ENCODE peak calls at places on chromosomes 16 and 17, in ten cellular contexts. X is fibroblast of mammary gland; R is nephron progenitor cell; V is tibial artery; E is AG09319; N is hepatocyte; U is cardiac fibroblast; H is CD8-positive, alpha-beta T cell; T is neural progenitor cell; A is thoracic aorta. F is an unnamed sample.

GRCh38 chr17:17701658-17702057 is 20.4 kb downstream of the RAI1 start:
- DNase-seq in X (no peak), R (no peak), V (no peak), E (no peak), N (no peak), U (no peak), H (no peak), T (no peak), A (no peak), F (no peak)

GRCh38 chr16:56320081-56320480 is 105.3 kb downstream of the AMFR start:
- DNase-seq in X (no peak), R (no peak), V (no peak), E (no peak), N (no peak), U (no peak), H (no peak), T (no peak), A (no peak), F (no peak)

GRCh38 chr16:15667091-15667742 is 17.2 kb downstream of the NDE1 start:
- DNase-seq in X (no peak), R (no peak), V (no peak), E (no peak), N (no peak), U (no peak), H (no peak), T (no peak), A (no peak), F (no peak)

GRCh38 chr17:78979780-78980623 is at the start of gene LGALS3BP:
- DNase-seq in X (peak; percentile 83), R (no peak), V (no peak), E (peak; percentile 29), N (peak; percentile 86), U (peak; percentile 87), H (no peak), T (peak; percentile 66), A (no peak), F (no peak)

GRCh38 chr17:27570578-27570914 is 60.4 kb upstream of the LGALS9 start:
- DNase-seq in X (no peak), R (no peak), V (no peak), E (no peak), N (no peak), U (no peak), H (no peak), T (no peak), A (no peak), F (no peak)

GRCh38 chr17:79664925-79665738 is 54.3 kb upstream of the RBFOX3 start:
- DNase-seq in X (peak; percentile 28), R (peak; percentile 39), V (peak; percentile 65), E (no peak), N (peak; percentile 61), U (peak; percentile 1), H (no peak), T (peak; percentile 58), A (no peak), F (peak; percentile 56)

GRCh38 chr16:27847030-27847550 is 216.4 kb downstream of the GSG1L start:
- DNase-seq in X (peak; percentile 2), R (no peak), V (no peak), E (no peak), N (no peak), U (no peak), H (no peak), T (no peak), A (no peak), F (no peak)

GRCh38 chr17:67376892-67377726 is at the start of gene PITPNC1:
- DNase-seq in X (peak; percentile 83), R (peak; percentile 88), V (peak; percentile 83), E (peak; percentile 81), N (peak; percentile 92), U (peak; percentile 88), H (peak; percentile 72), T (peak; percentile 94), A (peak; percentile 66), F (peak; percentile 89)

GRCh38 chr16:15754821-15755534 is 101.8 kb downstream of the MYH11 start:
- DNase-seq in X (no peak), R (no peak), V (no peak), E (no peak), N (no peak), U (no peak), H (no peak), T (no peak), A (no peak), F (no peak)

GRCh38 chr17:40952675-40953074 is 14.1 kb downstream of the KRT39 start:
- DNase-seq in X (peak; percentile 92), R (no peak), V (no peak), E (peak; percentile 89), N (no peak), U (peak; percentile 81), H (no peak), T (no peak), A (no peak), F (no peak)

DNA sequence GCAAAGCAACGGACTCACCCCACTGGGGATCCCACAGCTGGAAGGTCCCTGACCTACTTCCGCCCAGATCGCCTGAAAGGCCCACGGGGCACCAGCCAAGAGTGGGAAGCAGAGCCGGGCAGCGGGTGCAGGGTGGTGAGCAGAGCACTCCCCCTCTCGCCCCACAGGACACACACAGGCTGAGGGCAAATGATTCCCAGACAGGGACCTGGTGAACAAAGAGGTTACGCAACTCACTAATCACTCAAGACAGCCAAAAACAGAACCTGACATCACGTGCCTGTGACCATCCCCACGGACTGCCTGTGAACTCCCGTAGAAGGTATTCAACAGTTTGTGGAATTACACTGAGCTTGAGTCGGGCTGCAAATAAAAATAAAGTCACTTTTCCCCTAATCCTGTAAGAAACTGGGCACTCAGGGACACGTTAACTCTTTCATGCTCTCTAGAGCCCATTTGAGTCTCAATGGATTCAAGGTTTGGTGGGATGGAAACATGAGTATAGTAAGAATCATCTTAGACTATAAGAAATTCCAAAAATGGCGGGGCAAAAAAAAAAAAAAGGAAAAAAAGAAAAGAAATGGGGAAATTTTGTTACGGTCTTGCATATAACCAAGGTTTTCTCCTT is 396.1 kb downstream of the SOX9 start:
- DNase-seq in X (peak; percentile 36), R (peak; percentile 25), V (no peak), E (no peak), N (peak; percentile 46), U (peak; percentile 56), H (no peak), T (peak; percentile 48), A (no peak), F (no peak)
- TF ChIP-seq CTCF in X (no peak), R (no peak), V (no peak), E (no peak), N (no peak), U (no peak), H (no peak), T (no peak), A (no peak), F (no peak)

GRCh38 chr17:8630227-8630801 is at the start of gene MYH10:
- DNase-seq in X (no peak), R (no peak), V (no peak), E (no peak), N (peak; percentile 38), U (no peak), H (no peak), T (no peak), A (no peak), F (no peak)
- TF ChIP-seq CTCF in X (no peak), R (no peak), V (peak; percentile 38), E (peak; percentile 11), N (peak; percentile 19), U (peak; percentile 17), H (no peak), T (peak; percentile 32), A (peak; percentile 46), F (no peak)

GRCh38 chr17:7322520-7323194 is 6.5 kb downstream of the NEURL4 start:
- DNase-seq in X (no peak), R (no peak), V (no peak), E (no peak), N (no peak), U (no peak), H (no peak), T (no peak), A (no peak), F (no peak)

GRCh38 chr17:7326186-7326585 is 2.9 kb downstream of the NEURL4 start:
- DNase-seq in X (no peak), R (no peak), V (no peak), E (no peak), N (no peak), U (no peak), H (no peak), T (no peak), A (no peak), F (no peak)

GRCh38 chr17:7324438-7324779 is 4.7 kb downstream of the NEURL4 start:
- DNase-seq in X (no peak), R (no peak), V (no peak), E (no peak), N (no peak), U (no peak), H (no peak), T (no peak), A (no peak), F (no peak)

GRCh38 chr17:7325031-7325528 is 4.1 kb downstream of the NEURL4 start:
- DNase-seq in X (no peak), R (no peak), V (no peak), E (no peak), N (no peak), U (no peak), H (no peak), T (no peak), A (no peak), F (no peak)

DNA sequence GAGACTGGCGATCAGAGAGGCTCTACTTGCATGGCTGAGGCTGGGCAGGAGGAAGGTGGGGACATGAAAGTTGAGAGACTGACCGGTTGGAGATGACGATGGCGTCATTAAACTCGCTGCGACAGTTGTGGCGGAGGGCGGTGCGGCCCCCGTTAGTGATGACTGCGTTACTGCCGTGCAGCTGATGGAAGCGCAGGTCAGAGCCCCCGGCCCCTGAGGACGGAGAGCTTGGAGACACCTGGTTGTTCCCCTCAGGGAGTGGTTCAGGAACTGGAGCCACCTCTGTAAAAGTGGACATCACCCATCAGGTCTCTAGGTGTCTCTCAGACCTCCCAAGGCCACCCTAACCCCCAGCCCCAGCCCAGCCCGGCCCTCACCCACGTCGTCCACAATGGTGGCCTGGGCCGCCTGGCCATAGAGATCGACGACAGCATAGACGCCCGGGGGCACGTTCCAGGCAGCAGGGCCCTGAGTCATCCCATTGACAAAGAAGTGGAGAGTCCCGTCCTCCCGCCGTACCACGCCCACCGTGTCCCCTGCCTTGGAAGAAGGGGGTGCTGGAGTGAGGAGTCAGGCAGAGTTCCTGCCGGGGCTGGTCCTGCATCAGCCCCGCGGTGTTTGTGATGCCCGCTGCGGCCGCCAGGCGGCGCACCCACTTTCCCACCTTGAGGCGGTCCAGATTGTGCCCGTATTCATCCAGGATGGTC is 5.3 kb downstream of the NEURL4 start:
- DNase-seq in X (peak; percentile 50), R (peak; percentile 84), V (peak; percentile 48), E (no peak), N (peak; percentile 49), U (peak; percentile 48), H (peak; percentile 38), T (peak; percentile 72), A (no peak), F (peak; percentile 86)
- TF ChIP-seq CTCF in X (peak; percentile 80), R (peak; percentile 90), V (peak; percentile 75), E (peak; percentile 87), N (peak; percentile 61), U (peak; percentile 92), H (peak; percentile 86), T (peak; percentile 90), A (peak; percentile 81), F (peak; percentile 92)

DNA sequence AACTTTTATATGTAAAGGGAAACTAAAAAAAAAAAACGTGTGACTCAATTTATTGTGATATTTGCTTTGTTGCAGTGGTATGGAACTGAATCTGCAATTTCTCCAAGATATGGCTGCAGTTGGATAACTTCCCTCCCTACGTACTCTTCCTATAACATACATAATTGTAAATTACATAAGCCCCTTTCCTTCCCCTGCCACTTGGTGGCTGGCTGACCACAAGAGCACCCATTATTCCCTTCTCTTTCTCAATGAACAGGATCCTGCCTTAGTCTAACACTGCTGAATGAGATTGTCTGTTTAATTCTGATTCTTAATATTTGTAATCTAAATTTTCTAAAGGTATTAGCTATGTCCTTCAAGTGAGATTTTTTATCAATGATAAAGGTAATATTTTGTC is 27.8 kb downstream of the CCL4 start:
- DNase-seq in X (no peak), R (no peak), V (no peak), E (no peak), N (no peak), U (no peak), H (no peak), T (no peak), A (no peak), F (no peak)
- TF ChIP-seq CTCF in X (no peak), R (no peak), V (no peak), E (no peak), N (no peak), U (no peak), H (no peak), T (no peak), A (no peak), F (no peak)